ENCODE peak calls at places on chromosomes 5 and 9, in ten cellular contexts. A, H, L, Q, J, G, S, I, W and Z are unnamed samples.

GRCh38 chr5:89059274-89059673 is 176.3 kb upstream of the MEF2C start:
- DNase-seq in A (no peak), H (no peak), L (no peak), Q (no peak), J (no peak), G (no peak), S (no peak), I (no peak), W (no peak), Z (no peak)

GRCh38 chr5:119302916-119303897 is 52.6 kb upstream of the TNFAIP8 start:
- DNase-seq in A (peak; percentile 87), H (no peak), L (no peak), Q (no peak), J (no peak), G (no peak), S (no peak), I (no peak), W (no peak), Z (no peak)

GRCh38 chr9:137077010-137077747 is at the start of gene UAP1L1:
- DNase-seq in A (no peak), H (no peak), L (peak; percentile 83), Q (peak; percentile 54), J (peak; percentile 85), G (peak; percentile 72), S (peak; percentile 38), I (no peak), W (peak; percentile 81), Z (peak; percentile 80)

GRCh38 chr5:27241564-27242257 is 203.3 kb upstream of the CDH9 start:
- DNase-seq in A (peak; percentile 46), H (no peak), L (no peak), Q (no peak), J (no peak), G (no peak), S (no peak), I (no peak), W (no peak), Z (no peak)

GRCh38 chr9:134619983-134620612 is 21.5 kb upstream of the COL5A1 start:
- DNase-seq in A (no peak), H (no peak), L (no peak), Q (no peak), J (no peak), G (peak; percentile 15), S (no peak), I (no peak), W (peak; percentile 46), Z (peak; percentile 14)

GRCh38 chr5:39933061-39933460 is 508.3 kb upstream of the DAB2 start:
- DNase-seq in A (no peak), H (no peak), L (no peak), Q (no peak), J (no peak), G (no peak), S (no peak), I (no peak), W (no peak), Z (no peak)

GRCh38 chr5:79021753-79022152 is 36.6 kb upstream of the ARSB start:
- DNase-seq in A (no peak), H (no peak), L (no peak), Q (no peak), J (no peak), G (no peak), S (peak; percentile 2), I (no peak), W (no peak), Z (no peak)

GRCh38 chr9:97555164-97555563 is 53.7 kb downstream of the TMOD1 start:
- DNase-seq in A (no peak), H (no peak), L (peak; percentile 68), Q (no peak), J (no peak), G (no peak), S (no peak), I (no peak), W (no peak), Z (no peak)

GRCh38 chr5:122515709-122516431 is 203.8 kb downstream of the SNCAIP start:
- DNase-seq in A (peak; percentile 48), H (peak; percentile 72), L (peak; percentile 73), Q (peak; percentile 58), J (peak; percentile 71), G (peak; percentile 74), S (peak; percentile 80), I (peak; percentile 41), W (no peak), Z (peak; percentile 46)

GRCh38 chr9:100269656-100270055 is 83.1 kb downstream of the TEX10 start:
- DNase-seq in A (no peak), H (no peak), L (no peak), Q (no peak), J (no peak), G (no peak), S (no peak), I (no peak), W (no peak), Z (no peak)

GRCh38 chr5:85893996-85894395 is 723.7 kb upstream of the COX7C start:
- DNase-seq in A (no peak), H (no peak), L (no peak), Q (no peak), J (no peak), G (no peak), S (no peak), I (no peak), W (no peak), Z (no peak)

GRCh38 chr9:110058304-110058953 is 149.5 kb downstream of the C9orf152 start:
- DNase-seq in A (no peak), H (no peak), L (peak; percentile 63), Q (peak; percentile 41), J (peak; percentile 53), G (peak; percentile 79), S (peak; percentile 88), I (peak; percentile 60), W (no peak), Z (peak; percentile 36)